ENCODE peak calls at places on chromosomes 16 and 17, in five cellular contexts. S, Q, E, R and D are unnamed samples.

GRCh38 chr16:9107025-9107970 is 15.9 kb downstream of the HAPSTR1 start:
- DNase-seq in S (no peak), Q (peak; percentile 49), E (no peak), R (no peak), D (no peak)

GRCh38 chr16:74053310-74053709 is 243.3 kb upstream of the PSMD7 start:
- DNase-seq in S (no peak), Q (no peak), E (no peak), R (no peak), D (no peak)

GRCh38 chr16:85170066-85171003 is 58.1 kb upstream of the CIBAR2 start:
- DNase-seq in S (no peak), Q (no peak), E (no peak), R (no peak), D (no peak)

GRCh38 chr17:40490289-40490853 is 11.1 kb downstream of the TNS4 start:
- DNase-seq in S (no peak), Q (no peak), E (peak; percentile 2), R (peak; percentile 75), D (no peak)

GRCh38 chr17:36686123-36686669 is 84.8 kb downstream of the MRM1 start:
- DNase-seq in S (no peak), Q (peak; percentile 30), E (peak; percentile 5), R (peak; percentile 44), D (no peak)

GRCh38 chr16:87922250-87922871 is 14.0 kb downstream of the CA5A start:
- DNase-seq in S (no peak), Q (no peak), E (no peak), R (no peak), D (no peak)

GRCh38 chr16:28980929-28981328 is 3.9 kb upstream of the LAT start:
- DNase-seq in S (no peak), Q (no peak), E (no peak), R (no peak), D (no peak)

GRCh38 chr16:51236583-51236982 is 85.5 kb upstream of the SALL1 start:
- DNase-seq in S (no peak), Q (no peak), E (no peak), R (no peak), D (no peak)

GRCh38 chr17:27578718-27579085 is 52.3 kb upstream of the LGALS9 start:
- DNase-seq in S (no peak), Q (no peak), E (no peak), R (no peak), D (no peak)

GRCh38 chr17:47987240-47987835 is 16.4 kb downstream of the CDK5RAP3 start:
- DNase-seq in S (no peak), Q (no peak), E (no peak), R (no peak), D (no peak)

GRCh38 chr16:84810518-84811273 is 9.1 kb upstream of the CRISPLD2 start:
- DNase-seq in S (peak; percentile 93), Q (no peak), E (no peak), R (no peak), D (no peak)

GRCh38 chr17:55161935-55162555 is 102.7 kb upstream of the HLF start:
- DNase-seq in S (no peak), Q (peak; percentile 87), E (peak; percentile 99), R (peak; percentile 53), D (no peak)

GRCh38 chr17:5364156-5364555 is 55.3 kb downstream of the NUP88 start:
- DNase-seq in S (no peak), Q (no peak), E (no peak), R (peak; percentile 43), D (no peak)

GRCh38 chr17:35578195-35578928 is at the start of gene PEX12:
- DNase-seq in S (peak; percentile 92), Q (peak; percentile 82), E (peak; percentile 84), R (peak; percentile 77), D (peak; percentile 58)

GRCh38 chr17:27384261-27384701 is 72.0 kb upstream of the KSR1 start:
- DNase-seq in S (no peak), Q (peak; percentile 98), E (peak; percentile 94), R (peak; percentile 91), D (peak; percentile 69)

GRCh38 chr16:67526149-67526732 is 2.4 kb upstream of the RIPOR1 start:
- DNase-seq in S (no peak), Q (no peak), E (no peak), R (peak; percentile 51), D (no peak)

GRCh38 chr16:72898216-72898825 is 149.6 kb downstream of the ZFHX3 start:
- DNase-seq in S (no peak), Q (no peak), E (no peak), R (no peak), D (no peak)